ENCODE peak calls at places on chromosomes 7 and 10, in four cellular contexts. J is astrocyte of the spinal cord, T is MCF 10A, D is heart right ventricle. C is an unnamed sample.

GRCh38 chr7:48887500-48887899 is 36.8 kb upstream of the CDC14C start:
- DNase-seq in J (peak), D (no peak), T (peak), C (no peak)

GRCh38 chr7:135388616-135389015 is 121.3 kb downstream of the CNOT4 start:
- DNase-seq in J (no peak), T (no peak), D (no peak), C (no peak)

GRCh38 chr7:43460733-43461348 is 122.1 kb upstream of the STK17A start:
- DNase-seq in J (no peak), T (no peak), D (no peak), C (no peak)

GRCh38 chr10:52486840-52487611 is 172.9 kb downstream of the DKK1 start:
- DNase-seq in D (no peak), J (peak), T (peak), C (no peak)

GRCh38 chr10:23980054-23980453 is 228.9 kb upstream of the KIAA1217 start:
- DNase-seq in T (no peak), J (no peak), D (no peak), C (no peak)

GRCh38 chr10:53314856-53315255 is 542.3 kb upstream of the MBL2 start:
- DNase-seq in D (no peak), T (peak), J (peak), C (no peak)

GRCh38 chr10:126042906-126043305 is 146.5 kb downstream of the FANK1 start:
- DNase-seq in J (no peak), T (no peak), D (no peak), C (no peak)

GRCh38 chr10:71627230-71627939 is 92.2 kb downstream of the C10orf105 start:
- DNase-seq in T (no peak), J (no peak), D (no peak), C (no peak)

GRCh38 chr10:77042706-77043105 is 594.9 kb downstream of the KCNMA1 start:
- DNase-seq in T (no peak), D (no peak), J (no peak), C (no peak)

GRCh38 chr7:100799037-100799896 is 28.1 kb downstream of the EPHB4 start:
- DNase-seq in T (peak), D (peak), J (peak), C (no peak)

GRCh38 chr7:3914385-3914784 is 613.3 kb downstream of the SDK1 start:
- DNase-seq in J (no peak), D (no peak), T (peak), C (no peak)

GRCh38 chr10:47147186-47147585 is 152.8 kb upstream of the GDF10 start:
- DNase-seq in T (no peak), J (no peak), D (no peak), C (no peak)

GRCh38 chr7:106795171-106795876 is 69.8 kb upstream of the PIK3CG start:
- DNase-seq in J (no peak), D (no peak), T (no peak), C (no peak)

GRCh38 chr10:23399701-23400144 is 39.2 kb upstream of the OTUD1 start:
- DNase-seq in T (peak), J (peak), D (peak), C (no peak)

GRCh38 chr7:44172803-44173424 is 16.3 kb downstream of the GCK start:
- DNase-seq in T (no peak), D (no peak), J (no peak), C (no peak)

DNA sequence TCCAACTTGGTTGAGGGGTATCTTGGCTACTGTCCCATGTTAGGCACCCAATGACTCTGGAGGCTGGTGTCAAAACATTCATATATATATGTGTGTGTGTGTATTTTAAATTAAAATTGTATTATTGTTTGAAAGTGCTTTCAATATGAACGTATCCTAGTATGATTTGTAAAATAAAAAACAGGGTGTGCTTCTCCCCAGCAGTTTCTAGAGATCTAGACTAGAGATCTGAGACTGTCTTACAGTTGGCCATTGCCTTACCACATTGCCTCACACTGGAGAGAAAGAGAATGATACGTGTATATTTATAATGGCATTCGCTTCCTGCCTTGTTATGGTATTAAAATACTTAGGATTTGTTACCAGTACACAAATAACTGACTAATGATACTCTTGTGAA is 1.2 kb downstream of the BAG3 start:
- DNase-seq in D (no peak), J (peak), T (peak), C (no peak)
- TF ChIP-seq CTCF in D (no peak), J (peak), T (peak), C (no peak)

GRCh38 chr10:70052462-70053211 is at the start of gene MACROH2A2:
- DNase-seq in J (peak), T (peak), D (peak), C (no peak)
- TF ChIP-seq CTCF in J (peak), T (peak), D (no peak), C (no peak)

GRCh38 chr7:45400680-45401079 is 173.5 kb upstream of the ADCY1 start:
- DNase-seq in T (no peak), J (no peak), D (no peak), C (no peak)
- TF ChIP-seq CTCF in T (no peak), J (no peak), D (no peak), C (no peak)

GRCh38 chr10:17416442-17417211 is 37.8 kb downstream of the ST8SIA6 start:
- DNase-seq in T (no peak), J (no peak), D (no peak), C (no peak)

GRCh38 chr10:17409170-17409733 is 45.1 kb downstream of the ST8SIA6 start:
- DNase-seq in J (peak), T (peak), D (no peak), C (no peak)

GRCh38 chr10:17410907-17411306 is 43.5 kb downstream of the ST8SIA6 start:
- DNase-seq in J (no peak), T (no peak), D (no peak), C (no peak)

GRCh38 chr10:17415046-17415643 is 39.2 kb downstream of the ST8SIA6 start:
- DNase-seq in J (no peak), T (no peak), D (no peak), C (no peak)

DNA sequence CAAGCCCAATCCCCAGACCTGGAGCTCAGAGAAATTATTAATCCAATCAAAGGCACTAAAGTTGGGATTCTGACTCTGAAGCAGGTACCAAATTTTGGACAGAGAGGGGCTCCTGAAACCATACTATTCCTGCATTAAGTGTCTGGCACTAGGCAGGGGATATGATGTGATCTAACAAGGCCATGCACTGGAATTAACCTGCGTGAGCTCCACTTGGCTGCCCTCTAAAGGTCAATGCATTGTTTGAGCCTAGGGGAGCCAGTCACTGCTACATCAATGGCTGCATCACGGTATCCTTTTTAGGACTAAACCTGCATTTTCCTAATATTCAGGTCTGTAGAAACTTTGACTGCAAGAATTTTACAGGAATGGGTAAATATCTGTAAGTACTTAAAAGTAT is 42.1 kb downstream of the ST8SIA6 start:
- DNase-seq in D (no peak), J (no peak), T (peak), C (no peak)
- TF ChIP-seq CTCF in D (no peak), J (no peak), T (no peak), C (no peak)

DNA sequence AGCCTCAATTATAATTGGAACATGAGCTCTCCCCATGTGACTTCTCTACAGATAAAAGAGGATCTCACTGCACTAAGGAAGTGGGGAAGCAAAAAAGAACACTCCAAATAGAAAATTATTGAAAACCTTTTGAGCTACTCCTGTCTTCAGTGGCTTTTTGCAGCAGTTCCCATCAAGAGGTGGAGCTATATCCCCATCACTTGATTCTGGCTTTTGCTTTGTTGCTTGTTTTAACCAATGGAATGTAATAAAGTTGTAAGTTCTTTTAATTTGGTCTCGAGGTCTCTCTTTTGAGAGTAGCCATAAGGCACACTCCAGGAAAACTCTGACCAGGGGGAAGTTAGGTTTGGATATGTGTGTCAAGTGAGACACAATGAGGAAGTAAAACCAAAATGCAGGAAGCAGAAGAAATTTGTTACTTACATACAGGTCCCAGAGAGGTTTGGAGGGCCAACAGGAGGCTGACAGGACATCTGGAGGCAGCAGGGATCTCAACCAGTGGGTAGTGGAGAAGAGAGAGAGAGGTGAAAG is 569.4 kb downstream of the HTR7 start:
- DNase-seq in T (peak), J (peak), D (no peak), C (no peak)
- TF ChIP-seq CTCF in T (peak), J (peak), D (no peak), C (no peak)

GRCh38 chr7:39416866-39417265 is 149.3 kb upstream of the YAE1 start:
- DNase-seq in D (no peak), T (no peak), J (no peak), C (no peak)

GRCh38 chr7:39410582-39410981 is 155.6 kb upstream of the YAE1 start:
- DNase-seq in J (no peak), T (peak), D (no peak), C (no peak)

GRCh38 chr7:39414669-39415035 is 151.6 kb upstream of the YAE1 start:
- DNase-seq in T (no peak), D (no peak), J (no peak), C (no peak)

GRCh38 chr7:39415091-39415820 is 150.9 kb upstream of the YAE1 start:
- DNase-seq in T (no peak), J (no peak), D (no peak), C (no peak)

DNA sequence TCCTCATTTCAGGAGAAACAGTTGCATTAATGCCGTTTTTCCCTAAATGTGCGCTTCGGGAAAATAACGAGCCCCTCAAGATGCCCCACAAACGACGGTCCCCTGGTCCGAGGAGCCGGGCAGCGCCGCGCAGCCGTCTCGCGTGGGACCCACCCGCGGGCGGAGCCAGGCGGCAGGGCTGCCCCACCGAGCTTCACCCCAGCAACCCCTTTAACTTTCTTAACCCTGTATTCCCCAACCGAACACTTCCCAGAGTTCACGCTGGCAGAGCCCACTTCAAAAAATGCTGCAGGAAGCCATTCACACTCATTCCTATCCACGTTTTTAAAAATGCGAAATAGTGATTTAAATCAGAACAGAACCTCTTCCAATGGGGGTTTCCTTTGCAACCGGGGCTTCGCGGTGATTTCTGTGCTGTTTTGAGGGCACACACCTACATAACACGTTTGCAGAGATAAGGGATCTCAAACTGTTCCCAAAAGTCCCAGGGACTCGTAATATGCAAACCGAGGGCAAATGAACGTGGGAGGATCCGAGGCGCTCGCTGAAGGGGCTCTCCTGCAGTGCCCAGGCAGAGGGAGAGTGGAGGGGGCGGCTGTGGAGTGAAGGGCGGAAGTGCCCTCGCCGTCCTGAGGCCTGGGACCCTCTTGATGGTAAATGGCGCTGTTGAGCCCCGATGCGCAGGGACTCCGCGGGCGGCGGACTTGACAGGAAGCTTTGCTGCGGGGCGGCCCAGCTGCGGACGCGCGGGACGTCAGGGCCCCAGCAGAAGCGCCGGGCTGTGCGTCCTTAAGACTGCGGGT is 152.1 kb upstream of the YAE1 start:
- DNase-seq in J (peak), T (no peak), D (peak), C (no peak)
- TF ChIP-seq CTCF in J (no peak), T (no peak), D (no peak), C (no peak)

GRCh38 chr10:7417103-7417623 is 6.3 kb upstream of the SFMBT2 start:
- DNase-seq in D (no peak), J (peak), T (peak), C (no peak)
- TF ChIP-seq CTCF in D (peak), J (peak), T (peak), C (peak)

C was measured in CD14-positive monocyte.